ENCODE peak calls at places on chromosomes 13 and 19, in ten cellular contexts. One of them, this sample, is unnamed. For H3K4me1, the result is how much of the 10 kb centered on the place peaks cover.

GRCh38 chr19:16327911-16328823 is 3.5 kb downstream of the KLF2 start:
- DNase-seq in heart right ventricle: peak
- DNase-seq in colonic mucosa: peak
- DNase-seq in prostate gland: peak
- DNase-seq in vagina: peak
- DNase-seq in HCT116: no peak
- DNase-seq in iPS DF 6.9: no peak
- DNase-seq in IMR-90: peak
- DNase-seq in Peyer's patch: peak
- DNase-seq in keratinocyte: no peak
- DNase-seq in this sample: peak

GRCh38 chr13:110006304-110006703 is 219.9 kb upstream of the IRS2 start:
- DNase-seq in heart right ventricle: no peak
- DNase-seq in colonic mucosa: no peak
- DNase-seq in prostate gland: peak
- DNase-seq in vagina: no peak
- DNase-seq in HCT116: peak
- DNase-seq in iPS DF 6.9: no peak
- DNase-seq in IMR-90: peak
- DNase-seq in Peyer's patch: no peak
- DNase-seq in keratinocyte: peak
- DNase-seq in this sample: no peak

GRCh38 chr19:46611791-46612190 is 10.7 kb downstream of the CALM3 start:
- DNase-seq in heart right ventricle: no peak
- DNase-seq in colonic mucosa: no peak
- DNase-seq in prostate gland: no peak
- DNase-seq in vagina: no peak
- DNase-seq in HCT116: no peak
- DNase-seq in iPS DF 6.9: no peak
- DNase-seq in IMR-90: no peak
- DNase-seq in Peyer's patch: no peak
- DNase-seq in keratinocyte: no peak
- DNase-seq in this sample: no peak

GRCh38 chr19:12163841-12164240 is 945 bp downstream of the ZNF136 start:
- DNase-seq in heart right ventricle: no peak
- DNase-seq in colonic mucosa: no peak
- DNase-seq in prostate gland: no peak
- DNase-seq in vagina: no peak
- DNase-seq in HCT116: no peak
- DNase-seq in iPS DF 6.9: no peak
- DNase-seq in IMR-90: peak
- DNase-seq in Peyer's patch: no peak
- DNase-seq in keratinocyte: no peak
- DNase-seq in this sample: no peak

GRCh38 chr19:1169921-1170885 is 3.9 kb downstream of the SBNO2 start:
- DNase-seq in heart right ventricle: no peak
- DNase-seq in colonic mucosa: no peak
- DNase-seq in prostate gland: peak
- DNase-seq in vagina: no peak
- DNase-seq in HCT116: no peak
- DNase-seq in iPS DF 6.9: no peak
- DNase-seq in IMR-90: peak
- DNase-seq in Peyer's patch: peak
- DNase-seq in keratinocyte: no peak
- DNase-seq in this sample: peak

GRCh38 chr19:2122982-2123381 is 26.3 kb downstream of the IZUMO4 start:
- DNase-seq in heart right ventricle: no peak
- DNase-seq in colonic mucosa: no peak
- DNase-seq in prostate gland: no peak
- DNase-seq in vagina: no peak
- DNase-seq in HCT116: no peak
- DNase-seq in iPS DF 6.9: no peak
- DNase-seq in IMR-90: no peak
- DNase-seq in Peyer's patch: no peak
- DNase-seq in keratinocyte: no peak
- DNase-seq in this sample: peak

GRCh38 chr13:66657165-66657895 is 572.8 kb downstream of the PCDH9 start:
- DNase-seq in heart right ventricle: peak
- DNase-seq in colonic mucosa: no peak
- DNase-seq in prostate gland: peak
- DNase-seq in vagina: no peak
- DNase-seq in HCT116: peak
- DNase-seq in iPS DF 6.9: no peak
- DNase-seq in IMR-90: peak
- DNase-seq in Peyer's patch: no peak
- DNase-seq in keratinocyte: peak
- DNase-seq in this sample: peak

GRCh38 chr19:53808710-53809125 is 15.4 kb downstream of the NLRP12 start:
- DNase-seq in heart right ventricle: no peak
- DNase-seq in colonic mucosa: no peak
- DNase-seq in prostate gland: no peak
- DNase-seq in vagina: no peak
- DNase-seq in HCT116: peak
- DNase-seq in iPS DF 6.9: peak
- DNase-seq in IMR-90: peak
- DNase-seq in Peyer's patch: no peak
- DNase-seq in keratinocyte: no peak
- DNase-seq in this sample: no peak

GRCh38 chr13:30830638-30830965 is 75.5 kb upstream of the MEDAG start:
- DNase-seq in heart right ventricle: no peak
- DNase-seq in colonic mucosa: no peak
- DNase-seq in prostate gland: no peak
- DNase-seq in vagina: no peak
- DNase-seq in HCT116: peak
- DNase-seq in iPS DF 6.9: no peak
- DNase-seq in IMR-90: peak
- DNase-seq in Peyer's patch: no peak
- DNase-seq in keratinocyte: no peak
- DNase-seq in this sample: no peak

GRCh38 chr19:15161028-15161984 is 39.5 kb downstream of the NOTCH3 start:
- DNase-seq in heart right ventricle: no peak
- DNase-seq in colonic mucosa: no peak
- DNase-seq in prostate gland: no peak
- DNase-seq in vagina: no peak
- DNase-seq in HCT116: peak
- DNase-seq in iPS DF 6.9: no peak
- DNase-seq in IMR-90: peak
- DNase-seq in Peyer's patch: no peak
- DNase-seq in keratinocyte: no peak
- DNase-seq in this sample: no peak

DNA sequence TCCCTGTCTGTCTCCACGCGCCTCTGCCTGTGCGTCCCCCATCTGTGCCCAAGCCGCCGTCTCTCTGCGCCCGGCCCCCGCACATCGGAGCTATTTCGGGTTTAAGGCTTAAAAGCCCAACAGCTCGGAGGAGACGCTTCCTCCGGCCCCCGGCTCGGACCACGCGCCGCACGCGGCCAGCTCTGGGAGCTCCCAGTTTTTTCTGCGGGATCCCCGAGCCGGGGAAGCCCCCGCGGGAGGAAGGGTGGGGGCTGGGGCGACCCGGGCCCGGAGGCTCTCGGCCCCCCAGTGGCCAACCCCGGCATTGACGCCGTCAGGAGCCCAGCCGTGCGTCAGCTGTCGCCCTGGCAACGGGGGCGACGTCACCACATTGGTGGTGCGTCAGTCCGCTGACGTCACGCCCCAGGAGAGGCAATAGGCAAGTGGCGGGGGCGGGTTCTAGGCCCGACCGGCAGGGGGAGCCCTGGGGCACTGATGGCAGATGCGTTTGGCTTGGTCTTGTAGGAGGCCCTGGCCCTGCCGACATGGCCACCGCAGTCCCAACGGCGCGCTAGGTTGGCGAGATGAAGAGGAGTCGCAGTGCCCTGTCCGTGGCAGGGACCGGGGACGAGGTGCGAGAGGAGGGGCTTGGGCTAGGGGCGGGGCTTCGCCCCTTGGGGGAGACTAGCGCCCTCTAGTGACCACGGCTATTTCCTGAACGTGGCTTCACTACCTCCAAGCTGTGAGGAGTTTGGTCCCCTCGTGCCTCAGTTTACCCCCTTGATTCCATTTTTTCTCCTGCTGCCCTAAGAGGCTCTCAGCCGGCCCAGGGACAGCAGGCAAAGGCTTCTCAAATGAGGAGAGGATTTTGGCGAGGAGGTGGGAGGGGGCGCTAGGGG is 3.7 kb upstream of the PDE4A start:
- DNase-seq in heart right ventricle: peak
- DNase-seq in colonic mucosa: peak
- DNase-seq in prostate gland: peak
- DNase-seq in vagina: no peak
- DNase-seq in HCT116: peak
- DNase-seq in iPS DF 6.9: no peak
- DNase-seq in IMR-90: peak
- DNase-seq in Peyer's patch: peak
- DNase-seq in keratinocyte: no peak
- DNase-seq in this sample: peak
- H3K4me1 ChIP-seq in heart right ventricle: under half
- H3K4me1 ChIP-seq in colonic mucosa: under half
- H3K4me1 ChIP-seq in prostate gland: under half
- H3K4me1 ChIP-seq in vagina: half or more
- H3K4me1 ChIP-seq in HCT116: half or more
- H3K4me1 ChIP-seq in iPS DF 6.9: under half
- H3K4me1 ChIP-seq in IMR-90: under half
- H3K4me1 ChIP-seq in Peyer's patch: under half
- H3K4me1 ChIP-seq in keratinocyte: under half
- H3K4me1 ChIP-seq in this sample: under half

GRCh38 chr19:48611872-48612271 is 3.0 kb downstream of the FAM83E start:
- DNase-seq in heart right ventricle: no peak
- DNase-seq in colonic mucosa: no peak
- DNase-seq in prostate gland: no peak
- DNase-seq in vagina: no peak
- DNase-seq in HCT116: no peak
- DNase-seq in iPS DF 6.9: no peak
- DNase-seq in IMR-90: no peak
- DNase-seq in Peyer's patch: no peak
- DNase-seq in keratinocyte: no peak
- DNase-seq in this sample: no peak

GRCh38 chr19:48614436-48615144 is at the start of gene FAM83E:
- DNase-seq in heart right ventricle: no peak
- DNase-seq in colonic mucosa: peak
- DNase-seq in prostate gland: peak
- DNase-seq in vagina: no peak
- DNase-seq in HCT116: no peak
- DNase-seq in iPS DF 6.9: no peak
- DNase-seq in IMR-90: no peak
- DNase-seq in Peyer's patch: no peak
- DNase-seq in keratinocyte: no peak
- DNase-seq in this sample: no peak

GRCh38 chr19:48615145-48616040 is 517 bp upstream of the FAM83E start:
- DNase-seq in heart right ventricle: no peak
- DNase-seq in colonic mucosa: peak
- DNase-seq in prostate gland: no peak
- DNase-seq in vagina: no peak
- DNase-seq in HCT116: no peak
- DNase-seq in iPS DF 6.9: no peak
- DNase-seq in IMR-90: no peak
- DNase-seq in Peyer's patch: no peak
- DNase-seq in keratinocyte: no peak
- DNase-seq in this sample: no peak

GRCh38 chr19:48613852-48614435 is 932 bp downstream of the FAM83E start:
- DNase-seq in heart right ventricle: no peak
- DNase-seq in colonic mucosa: peak
- DNase-seq in prostate gland: no peak
- DNase-seq in vagina: no peak
- DNase-seq in HCT116: no peak
- DNase-seq in iPS DF 6.9: no peak
- DNase-seq in IMR-90: no peak
- DNase-seq in Peyer's patch: no peak
- DNase-seq in keratinocyte: no peak
- DNase-seq in this sample: no peak

GRCh38 chr19:48613024-48613851 is 1.6 kb downstream of the FAM83E start:
- DNase-seq in heart right ventricle: no peak
- DNase-seq in colonic mucosa: peak
- DNase-seq in prostate gland: no peak
- DNase-seq in vagina: no peak
- DNase-seq in HCT116: no peak
- DNase-seq in iPS DF 6.9: no peak
- DNase-seq in IMR-90: no peak
- DNase-seq in Peyer's patch: no peak
- DNase-seq in keratinocyte: no peak
- DNase-seq in this sample: peak
- H3K27ac ChIP-seq in heart right ventricle: no peak
- H3K27ac ChIP-seq in colonic mucosa: peak
- H3K27ac ChIP-seq in prostate gland: no peak
- H3K27ac ChIP-seq in vagina: no peak
- H3K27ac ChIP-seq in HCT116: peak
- H3K27ac ChIP-seq in iPS DF 6.9: no peak
- H3K27ac ChIP-seq in IMR-90: no peak
- H3K27ac ChIP-seq in Peyer's patch: peak
- H3K27ac ChIP-seq in keratinocyte: no peak
- H3K27ac ChIP-seq in this sample: no peak

GRCh38 chr13:114043421-114044053 is 69.7 kb upstream of the C13orf46 start:
- DNase-seq in heart right ventricle: peak
- DNase-seq in colonic mucosa: no peak
- DNase-seq in prostate gland: no peak
- DNase-seq in vagina: peak
- DNase-seq in HCT116: no peak
- DNase-seq in iPS DF 6.9: no peak
- DNase-seq in IMR-90: peak
- DNase-seq in Peyer's patch: peak
- DNase-seq in keratinocyte: no peak
- DNase-seq in this sample: peak
- H3K4me3 ChIP-seq in heart right ventricle: no peak
- H3K4me3 ChIP-seq in colonic mucosa: no peak
- H3K4me3 ChIP-seq in prostate gland: no peak
- H3K4me3 ChIP-seq in vagina: no peak
- H3K4me3 ChIP-seq in HCT116: no peak
- H3K4me3 ChIP-seq in iPS DF 6.9: no peak
- H3K4me3 ChIP-seq in IMR-90: no peak
- H3K4me3 ChIP-seq in Peyer's patch: no peak
- H3K4me3 ChIP-seq in keratinocyte: no peak
- H3K4me3 ChIP-seq in this sample: no peak

GRCh38 chr19:48418317-48419064 is 25.0 kb downstream of the GRIN2D start:
- DNase-seq in heart right ventricle: no peak
- DNase-seq in colonic mucosa: no peak
- DNase-seq in prostate gland: no peak
- DNase-seq in vagina: no peak
- DNase-seq in HCT116: no peak
- DNase-seq in iPS DF 6.9: no peak
- DNase-seq in IMR-90: peak
- DNase-seq in Peyer's patch: no peak
- DNase-seq in keratinocyte: no peak
- DNase-seq in this sample: no peak
- H3K4me1 ChIP-seq in heart right ventricle: under half
- H3K4me1 ChIP-seq in colonic mucosa: under half
- H3K4me1 ChIP-seq in prostate gland: under half
- H3K4me1 ChIP-seq in vagina: under half
- H3K4me1 ChIP-seq in HCT116: under half
- H3K4me1 ChIP-seq in iPS DF 6.9: under half
- H3K4me1 ChIP-seq in IMR-90: under half
- H3K4me1 ChIP-seq in Peyer's patch: under half
- H3K4me1 ChIP-seq in keratinocyte: under half
- H3K4me1 ChIP-seq in this sample: under half

This sample was measured in right cardiac atrium.